ENCODE peak calls at places on chromosomes 3 and 15, in seven cellular contexts. Z is Panc1; K is M059J; H is retina; V is activated T-cell treated with anti-CD3 and anti-CD28 coated beads, Interleukin-2, amount 50 U/mL, for 24 hours; P is epithelial cell of prostate; I is omental fat pad. L is an unnamed sample.

GRCh38 chr3:172261053-172261452 is 187.2 kb downstream of the GHSR start:
- DNase-seq in H (no peak), I (no peak), Z (no peak), V (no peak), P (no peak), K (no peak), L (no peak)

GRCh38 chr3:78689378-78689777 is 1078.4 kb downstream of the ROBO1 start:
- DNase-seq in H (no peak), P (no peak), Z (no peak), K (no peak), V (no peak), I (no peak), L (no peak)

GRCh38 chr3:138987181-138987580 is 18.9 kb downstream of the PRR23A start:
- DNase-seq in K (no peak), V (no peak), P (no peak), Z (no peak), H (no peak), I (no peak), L (no peak)

GRCh38 chr3:36877930-36878685 is 66.7 kb downstream of the TRANK1 start:
- DNase-seq in K (no peak), V (no peak), I (no peak), H (no peak), P (no peak), Z (no peak), L (no peak)

GRCh38 chr3:46908294-46908985 is 30.9 kb downstream of the PTH1R start:
- DNase-seq in Z (no peak), P (no peak), V (no peak), I (no peak), K (no peak), H (no peak), L (no peak)

GRCh38 chr3:149816326-149816725 is 3.3 kb downstream of the RNF13 start:
- DNase-seq in K (no peak), P (no peak), V (no peak), Z (no peak), H (no peak), I (no peak), L (no peak)

GRCh38 chr3:13524979-13525669 is 23.8 kb upstream of the FBLN2 start:
- DNase-seq in V (no peak), I (no peak), Z (no peak), K (no peak), H (no peak), P (no peak), L (no peak)

GRCh38 chr3:9032236-9032777 is 69.0 kb upstream of the RAD18 start:
- DNase-seq in K (peak), V (no peak), I (no peak), H (peak), P (no peak), Z (no peak), L (no peak)

GRCh38 chr3:195260286-195260905 is 10.6 kb downstream of the XXYLT1 start:
- DNase-seq in P (no peak), I (no peak), V (no peak), H (peak), K (peak), Z (no peak), L (peak)

GRCh38 chr3:167740961-167741587 is 5.6 kb downstream of the SERPINI1 start:
- DNase-seq in P (no peak), I (no peak), K (peak), H (peak), V (no peak), Z (no peak), L (peak)

GRCh38 chr15:98649996-98650870 is 1.9 kb downstream of the IGF1R start:
- DNase-seq in I (no peak), Z (no peak), H (peak), P (no peak), V (peak), K (peak), L (no peak)

GRCh38 chr15:100192092-100192695 is 149.6 kb downstream of the ADAMTS17 start:
- DNase-seq in P (no peak), V (no peak), K (peak), I (no peak), Z (no peak), H (peak), L (no peak)

GRCh38 chr3:127012091-127012490 is 29.2 kb downstream of the PLXNA1 start:
- DNase-seq in P (no peak), Z (no peak), K (peak), I (no peak), V (no peak), H (no peak), L (peak)

GRCh38 chr3:99562990-99563607 is 75.3 kb upstream of the COL8A1 start:
- DNase-seq in K (peak), I (no peak), Z (no peak), P (no peak), V (no peak), H (no peak), L (peak)

GRCh38 chr3:101084404-101084803 is 91.2 kb upstream of the ABI3BP start:
- DNase-seq in H (no peak), V (no peak), P (no peak), I (no peak), Z (no peak), K (peak), L (no peak)

GRCh38 chr3:62011667-62012066 is 361.7 kb downstream of the FEZF2 start:
- DNase-seq in K (peak), H (no peak), P (no peak), I (no peak), Z (no peak), V (no peak), L (no peak)

GRCh38 chr3:102053375-102053989 is 204.2 kb downstream of the NFKBIZ start:
- DNase-seq in V (no peak), I (no peak), Z (no peak), K (peak), H (no peak), P (peak), L (peak)

GRCh38 chr3:172129868-172130751 is 90.7 kb downstream of the FNDC3B start:
- DNase-seq in I (peak), P (peak), Z (peak), K (peak), H (no peak), V (peak), L (peak)

L was measured in A172.